ENCODE peak calls at places on chromosomes 13 and 19, in five cellular contexts. O, X, R, Z and G are unnamed samples.

GRCh38 chr19:57191141-57192063 is at the start of gene ZNF264:
- DNase-seq in Z (peak), O (peak), X (peak), R (peak), G (peak)

GRCh38 chr13:49374585-49375290 is 69.1 kb downstream of the CAB39L start:
- DNase-seq in Z (no peak), R (no peak), O (no peak), X (peak), G (no peak)

GRCh38 chr19:51470966-51471365 is 7.4 kb upstream of the CEACAM18 start:
- DNase-seq in Z (no peak), O (no peak), R (no peak), X (peak), G (no peak)

GRCh38 chr13:77516342-77516789 is 19.1 kb upstream of the SCEL start:
- DNase-seq in Z (no peak), O (no peak), X (peak), R (no peak), G (no peak)

GRCh38 chr19:1213391-1214286 is 8.1 kb downstream of the STK11 start:
- DNase-seq in R (peak), Z (no peak), X (peak), O (no peak), G (peak)

GRCh38 chr13:73451120-73452029 is 392.6 kb downstream of the KLF5 start:
- DNase-seq in O (no peak), Z (no peak), X (no peak), R (peak), G (no peak)

GRCh38 chr19:10000171-10000826 is 10.0 kb downstream of the COL5A3 start:
- DNase-seq in O (peak), Z (peak), X (peak), R (peak), G (peak)

GRCh38 chr13:106178816-106179215 is 356.6 kb downstream of the EFNB2 start:
- DNase-seq in O (no peak), X (peak), Z (peak), R (no peak), G (no peak)

GRCh38 chr13:54234607-54235006 is 1206.0 kb downstream of the OLFM4 start:
- DNase-seq in Z (no peak), X (no peak), R (no peak), O (no peak), G (no peak)

GRCh38 chr13:71880753-71881541 is 13.9 kb upstream of the DACH1 start:
- DNase-seq in X (peak), O (no peak), Z (no peak), R (no peak), G (no peak)

GRCh38 chr19:15250635-15250993 is 18.4 kb upstream of the EPHX3 start:
- DNase-seq in O (no peak), R (no peak), X (no peak), Z (no peak), G (no peak)

GRCh38 chr13:28489536-28489935 is 5.4 kb downstream of the FLT1 start:
- DNase-seq in O (no peak), X (peak), Z (no peak), R (no peak), G (no peak)

GRCh38 chr13:22076658-22077057 is 405.8 kb downstream of the FGF9 start:
- DNase-seq in X (no peak), O (no peak), R (no peak), Z (no peak), G (no peak)

GRCh38 chr13:106474906-106475305 is 60.6 kb downstream of the EFNB2 start:
- DNase-seq in R (no peak), X (no peak), Z (no peak), O (no peak), G (no peak)

GRCh38 chr13:106417467-106418110 is 117.9 kb downstream of the EFNB2 start:
- DNase-seq in Z (no peak), O (no peak), R (no peak), X (no peak), G (no peak)

GRCh38 chr19:2051771-2052704 is 994 bp upstream of the MKNK2 start:
- DNase-seq in O (no peak), X (no peak), R (peak), Z (peak), G (peak)

GRCh38 chr13:34000955-34001354 is 183.0 kb downstream of the RFC3 start:
- DNase-seq in R (no peak), O (no peak), Z (no peak), X (no peak), G (no peak)

GRCh38 chr13:26881154-26881553 is 120.6 kb upstream of the GPR12 start:
- DNase-seq in R (peak), O (no peak), Z (no peak), X (peak), G (no peak)

GRCh38 chr13:82878536-82878935 is 1003.7 kb downstream of the SLITRK1 start:
- DNase-seq in X (no peak), O (no peak), Z (no peak), R (no peak), G (no peak)

GRCh38 chr19:5843295-5843927 is 3.9 kb upstream of the FUT6 start:
- DNase-seq in R (no peak), O (no peak), Z (no peak), X (no peak), G (no peak)

GRCh38 chr13:109789262-109789661 is 2.9 kb upstream of the IRS2 start:
- DNase-seq in Z (no peak), O (no peak), X (no peak), R (no peak), G (no peak)

GRCh38 chr19:10089801-10090375 is 3.8 kb downstream of the SHFL start:
- DNase-seq in Z (no peak), X (no peak), R (no peak), O (no peak), G (no peak)

GRCh38 chr13:73677041-73677589 is 457.1 kb downstream of the KLF12 start:
- DNase-seq in O (no peak), Z (no peak), X (peak), R (peak), G (no peak)

DNA sequence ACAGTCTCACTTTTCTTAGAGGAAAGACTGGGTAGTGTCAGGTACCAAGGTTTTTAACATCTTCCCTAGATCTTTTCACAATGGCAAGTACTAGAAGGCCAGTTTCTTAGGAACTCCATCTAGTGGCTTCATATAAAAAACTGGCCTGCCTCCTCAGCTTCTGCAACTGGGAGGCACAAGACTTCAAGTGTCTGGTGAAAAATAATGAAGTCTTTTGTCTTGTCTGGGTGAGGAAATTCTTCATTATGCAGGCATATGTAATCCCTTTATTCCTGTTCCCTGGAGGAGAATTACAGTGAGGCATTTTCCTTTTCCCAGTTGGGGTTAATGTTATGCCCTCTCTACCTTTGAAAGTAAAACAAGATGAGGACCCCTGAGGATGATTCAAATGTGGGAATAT is 300.5 kb downstream of the NALCN start:
- DNase-seq in Z (no peak), O (no peak), R (no peak), X (peak), G (no peak)
- TF ChIP-seq CTCF in Z (peak), O (peak), R (no peak), X (peak), G (no peak)

GRCh38 chr19:16969127-16969526 is 57.5 kb downstream of the CPAMD8 start:
- DNase-seq in R (no peak), O (no peak), X (peak), Z (no peak), G (peak)
- TF ChIP-seq CTCF in R (no peak), O (peak), X (peak), Z (peak), G (no peak)

DNA sequence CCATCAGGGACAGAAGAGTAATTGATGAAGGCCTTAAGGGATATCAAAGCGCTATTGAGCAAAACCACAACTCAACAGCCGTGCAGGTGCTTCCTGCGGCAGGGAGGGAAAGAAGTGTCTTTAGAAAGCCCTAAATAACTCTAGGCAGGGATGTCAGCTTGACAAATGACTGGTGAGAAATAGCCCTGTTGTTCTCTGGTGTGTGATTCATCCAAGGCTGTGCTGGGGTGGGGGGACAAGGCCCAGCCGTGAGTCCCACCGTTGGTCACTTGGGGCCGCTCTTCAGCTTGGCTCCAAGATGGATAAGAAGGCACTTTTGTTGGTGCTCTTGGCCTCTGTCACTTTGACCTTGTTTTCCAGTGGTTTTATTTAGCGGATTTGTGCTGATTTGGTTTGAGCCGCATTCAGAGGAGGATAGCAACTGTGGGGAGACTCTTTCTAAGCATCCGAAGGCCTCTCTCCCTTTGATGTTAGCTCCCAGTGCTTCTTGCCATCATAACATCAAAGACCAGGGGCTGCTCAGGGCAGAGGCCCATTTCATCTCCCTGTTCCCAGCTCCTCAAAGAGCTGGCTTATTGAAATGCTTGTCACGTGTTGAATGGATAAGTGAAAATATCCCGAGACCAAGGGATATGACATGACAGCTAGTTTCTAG is 130.3 kb upstream of the SERP2 start:
- DNase-seq in R (no peak), Z (peak), X (peak), O (peak), G (peak)
- TF ChIP-seq CTCF in R (no peak), Z (peak), X (peak), O (peak), G (no peak)

DNA sequence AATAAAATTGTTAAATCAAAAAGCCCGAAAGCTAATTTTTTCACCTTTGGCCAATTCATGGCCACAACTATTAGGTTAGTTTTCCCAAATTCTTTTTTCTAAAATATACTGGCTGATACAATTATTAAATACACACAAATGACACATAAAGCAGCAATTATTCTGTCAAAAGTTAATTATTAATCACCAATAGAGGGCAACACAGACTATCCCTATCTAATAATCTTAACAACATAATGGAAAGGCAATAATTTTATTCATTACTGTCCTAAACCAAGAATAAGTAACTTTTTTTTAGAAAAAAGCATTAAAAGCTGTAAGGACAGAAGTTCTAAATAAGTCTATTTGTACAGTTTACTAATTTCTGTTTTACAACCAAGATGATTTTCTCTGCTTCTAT is 51.7 kb downstream of the KATNAL1 start:
- DNase-seq in X (no peak), O (no peak), R (no peak), Z (no peak), G (no peak)
- TF ChIP-seq CTCF in X (no peak), O (no peak), R (no peak), Z (peak), G (no peak)